ENCODE peak calls at places on chromosome 7, in seven cellular contexts. Z is cardiac muscle cell; V is uterus; A is WERI-Rb-1; R is colonic mucosa; D is CD8-positive, alpha-beta T cell; I is AG04450. U is an unnamed sample.

GRCh38 chr7:157523371-157523765 is 186.6 kb downstream of the DNAJB6 start:
- DNase-seq in Z (no peak), V (no peak), A (no peak), R (no peak), D (no peak), I (no peak), U (no peak)

GRCh38 chr7:143519411-143520131 is 41.9 kb downstream of the TAS2R41 start:
- DNase-seq in Z (peak; percentile 61), V (no peak), A (no peak), R (no peak), D (no peak), I (peak; percentile 43), U (no peak)

GRCh38 chr7:149880871-149881301 is 7.1 kb downstream of the ATP6V0E2 start:
- DNase-seq in Z (peak; percentile 14), V (peak; percentile 63), A (no peak), R (peak; percentile 18), D (no peak), I (no peak), U (peak; percentile 97)

GRCh38 chr7:157392256-157393037 is 55.6 kb downstream of the DNAJB6 start:
- DNase-seq in Z (no peak), V (no peak), A (no peak), R (no peak), D (no peak), I (no peak), U (no peak)

GRCh38 chr7:7504910-7505704 is 30.6 kb downstream of the COL28A1 start:
- DNase-seq in Z (no peak), V (no peak), A (no peak), R (no peak), D (no peak), I (no peak), U (no peak)

GRCh38 chr7:19610194-19610943 is 98.5 kb downstream of the POLR1F start:
- DNase-seq in Z (peak; percentile 7), V (no peak), A (no peak), R (no peak), D (no peak), I (no peak), U (no peak)

GRCh38 chr7:140989068-140989467 is 25.7 kb downstream of the MRPS33 start:
- DNase-seq in Z (no peak), V (no peak), A (no peak), R (no peak), D (no peak), I (no peak), U (no peak)

GRCh38 chr7:16130127-16131110 is 290.9 kb downstream of the CRPPA start:
- DNase-seq in Z (peak; percentile 36), V (no peak), A (no peak), R (no peak), D (no peak), I (no peak), U (no peak)

GRCh38 chr7:95595825-95596182 is 512 bp downstream of the PDK4 start:
- DNase-seq in Z (peak; percentile 17), V (no peak), A (no peak), R (peak; percentile 40), D (no peak), I (no peak), U (no peak)

DNA sequence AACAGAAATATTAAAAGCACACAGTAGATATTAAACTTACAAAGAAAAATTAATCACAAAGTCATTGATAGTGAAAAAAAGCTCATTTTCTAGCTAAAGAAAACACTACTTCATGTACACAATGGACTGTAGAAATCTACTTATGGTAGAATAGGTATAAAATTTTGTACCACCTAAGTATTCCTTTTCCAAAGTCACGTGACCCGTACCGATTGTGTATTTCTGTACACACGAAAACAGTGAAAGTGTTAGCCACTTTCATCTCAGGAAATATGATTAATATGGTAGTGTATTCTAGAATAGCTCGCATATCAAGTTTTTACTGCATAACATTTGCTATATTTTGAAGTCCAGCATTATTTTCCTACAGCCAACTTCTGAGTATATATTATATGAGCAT is 114.5 kb downstream of the CD36 start:
- DNase-seq in Z (no peak), V (no peak), A (no peak), R (no peak), D (no peak), I (no peak), U (no peak)
- H3K27me3 ChIP-seq in Z (no peaks in the 10 kb centered on the region), V (no peaks in the 10 kb centered on the region), A (no peaks in the 10 kb centered on the region), R (no peaks in the 10 kb centered on the region), D (no peaks in the 10 kb centered on the region), I (no peaks in the 10 kb centered on the region), U (no peaks in the 10 kb centered on the region)

DNA sequence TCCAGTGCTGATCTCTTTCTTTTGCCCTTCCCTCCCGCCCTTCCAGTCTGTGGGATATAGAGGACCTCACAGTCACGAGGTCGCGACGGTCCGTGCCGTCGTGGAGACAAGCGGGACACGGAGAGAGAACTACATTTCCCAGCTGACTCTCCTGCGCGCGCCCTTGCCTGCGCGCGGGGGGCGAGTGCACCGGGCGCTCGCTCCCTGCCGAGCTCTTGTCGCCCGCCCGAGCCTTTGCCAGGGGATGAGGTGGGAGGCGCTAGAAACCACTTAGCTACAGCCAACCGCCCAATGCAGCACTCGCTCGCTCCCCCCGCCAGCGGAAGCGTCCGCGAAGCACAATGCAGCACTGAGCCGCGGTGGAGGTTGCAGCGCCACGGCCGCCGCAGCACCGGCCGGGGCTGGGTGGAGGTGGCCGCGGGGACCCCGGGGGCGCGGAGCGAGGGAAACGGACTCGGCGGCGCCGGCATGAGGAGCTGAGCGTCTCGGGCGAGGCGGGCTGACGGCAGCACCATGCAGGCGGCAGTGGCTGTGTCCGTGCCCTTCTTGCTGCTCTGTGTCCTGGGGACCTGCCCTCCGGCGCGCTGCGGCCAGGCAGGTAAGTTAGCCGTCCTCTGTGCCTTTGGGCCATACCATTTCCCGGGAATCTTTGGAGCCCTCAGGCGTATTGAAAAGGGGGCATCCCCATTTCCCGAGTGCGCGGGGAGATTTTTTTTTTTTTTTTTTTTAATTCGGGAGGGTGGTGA is at the start of gene ADAM22:
- DNase-seq in Z (peak; percentile 93), V (peak; percentile 88), A (peak; percentile 96), R (peak; percentile 85), D (peak; percentile 91), I (peak; percentile 6), U (peak; percentile 96)
- TF ChIP-seq CTCF in Z (no peak), V (no peak), A (no peak), R (no peak), D (no peak), I (no peak), U (no peak)

GRCh38 chr7:115232041-115232440 is 310.1 kb downstream of the MDFIC start:
- DNase-seq in Z (peak; percentile 13), V (no peak), A (no peak), R (no peak), D (no peak), I (no peak), U (no peak)
- H3K27me3 ChIP-seq in Z (no peaks in the 10 kb centered on the region), V (no peaks in the 10 kb centered on the region), A (no peaks in the 10 kb centered on the region), R (no peaks in the 10 kb centered on the region), D (no peaks in the 10 kb centered on the region), I (no peaks in the 10 kb centered on the region), U (no peaks in the 10 kb centered on the region)

GRCh38 chr7:44216019-44216418 is 15.2 kb downstream of the YKT6 start:
- DNase-seq in Z (no peak), V (no peak), A (no peak), R (no peak), D (no peak), I (no peak), U (peak; percentile 34)

GRCh38 chr7:44213206-44213871 is 12.6 kb downstream of the YKT6 start:
- DNase-seq in Z (no peak), V (no peak), A (no peak), R (no peak), D (no peak), I (no peak), U (no peak)

GRCh38 chr7:44212581-44213184 is 11.9 kb downstream of the YKT6 start:
- DNase-seq in Z (no peak), V (no peak), A (no peak), R (no peak), D (no peak), I (no peak), U (no peak)

GRCh38 chr7:44215531-44215930 is 14.8 kb downstream of the YKT6 start:
- DNase-seq in Z (no peak), V (no peak), A (no peak), R (no peak), D (no peak), I (no peak), U (no peak)

DNA sequence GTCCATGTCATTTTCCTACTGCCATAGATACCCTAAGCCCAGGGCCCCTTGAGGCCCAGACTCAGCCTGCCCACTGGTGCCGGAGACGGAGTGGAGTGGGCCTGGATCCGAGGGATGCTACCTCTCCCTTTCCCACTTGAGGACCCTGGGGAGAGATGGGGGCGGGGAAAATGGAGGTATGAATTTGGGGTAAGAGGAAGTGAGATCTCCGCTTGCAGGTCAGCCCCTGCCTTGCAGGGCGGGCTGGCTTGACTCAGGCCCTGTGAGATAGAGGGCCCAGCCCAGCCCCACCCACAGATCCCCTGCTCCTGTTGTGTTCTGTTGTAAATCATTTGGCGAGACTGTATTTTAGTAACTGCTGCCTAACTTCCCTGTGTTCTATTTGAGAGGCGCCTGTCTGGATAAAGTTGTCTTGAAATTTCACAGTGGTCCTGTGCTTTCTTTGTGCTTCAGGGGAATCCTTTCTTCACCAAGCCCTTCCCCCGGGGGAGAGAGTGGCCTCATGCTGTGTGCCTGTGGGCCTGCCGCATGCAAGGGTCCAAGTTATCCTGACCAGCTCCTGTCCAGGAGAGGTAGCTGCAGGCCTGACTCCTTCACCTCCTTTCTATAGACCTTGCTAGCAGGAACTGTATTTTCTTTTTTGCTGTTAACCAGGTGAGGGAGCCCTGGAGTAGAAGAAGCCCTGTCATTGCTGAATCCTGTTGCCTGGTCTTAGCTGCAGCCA is 13.3 kb downstream of the YKT6 start:
- DNase-seq in Z (peak; percentile 57), V (no peak), A (peak; percentile 79), R (no peak), D (no peak), I (no peak), U (no peak)
- TF ChIP-seq CTCF in Z (peak; percentile 55), V (no peak), A (peak; percentile 77), R (no peak), D (no peak), I (peak; percentile 57), U (no peak)

GRCh38 chr7:29763266-29763665 is 43.0 kb upstream of the WIPF3 start:
- DNase-seq in Z (no peak), V (no peak), A (no peak), R (no peak), D (no peak), I (no peak), U (no peak)
- H3K27me3 ChIP-seq in Z (peaks cover 5% of the 10 kb centered on the region), V (no peaks in the 10 kb centered on the region), A (no peaks in the 10 kb centered on the region), R (no peaks in the 10 kb centered on the region), D (no peaks in the 10 kb centered on the region), I (peaks cover 3% of the 10 kb centered on the region), U (no peaks in the 10 kb centered on the region)

DNA sequence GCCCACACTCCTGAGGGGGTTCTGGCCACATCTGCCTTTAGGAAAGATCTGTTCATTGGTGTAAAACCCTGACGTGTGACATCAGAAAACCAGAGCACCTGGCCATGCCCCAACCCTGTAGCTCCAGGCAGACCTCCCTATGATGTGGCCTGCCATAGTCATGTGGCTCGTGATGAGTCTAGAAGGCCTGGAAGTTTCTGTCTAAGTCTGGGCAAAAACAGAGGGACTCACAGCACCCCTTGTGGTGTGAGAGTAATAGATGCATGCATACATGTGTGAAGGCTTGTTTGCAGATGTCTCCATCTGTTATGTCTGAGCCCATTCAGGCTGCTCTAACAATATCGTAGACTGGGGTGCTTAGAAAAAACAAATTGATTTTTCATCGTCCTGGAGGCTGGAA is 309.3 kb downstream of the PAXIP1 start:
- DNase-seq in Z (no peak), V (no peak), A (no peak), R (no peak), D (no peak), I (no peak), U (no peak)
- TF ChIP-seq CTCF in Z (no peak), V (no peak), A (no peak), R (no peak), D (no peak), I (no peak), U (no peak)

GRCh38 chr7:1430056-1430845 is 29.0 kb downstream of the MICALL2 start:
- DNase-seq in Z (no peak), V (no peak), A (no peak), R (no peak), D (no peak), I (no peak), U (no peak)
- H3K27me3 ChIP-seq in Z (no peaks in the 10 kb centered on the region), V (peaks cover 3% of the 10 kb centered on the region), A (no peaks in the 10 kb centered on the region), R (no peaks in the 10 kb centered on the region), D (no peaks in the 10 kb centered on the region), I (no peaks in the 10 kb centered on the region), U (no peaks in the 10 kb centered on the region)

U was measured in thyroid gland.